ENCODE peak calls at places on chromosomes 3 and 15, in six cellular contexts. L is aorta; G is HFF-Myc; S is stomach; K is CD8-positive, alpha-beta memory T cell; H is foreskin fibroblast. U is an unnamed sample.

GRCh38 chr3:165854696-165855095 is 17.5 kb upstream of the BCHE start:
- DNase-seq in S (no peak), G (no peak), L (no peak), K (no peak), H (no peak), U (peak)

GRCh38 chr15:73867426-73867825 is 5.9 kb upstream of the TBC1D21 start:
- DNase-seq in K (no peak), S (no peak), G (no peak), H (no peak), L (no peak), U (no peak)

GRCh38 chr3:110687138-110687537 is 384.5 kb upstream of the NECTIN3 start:
- DNase-seq in L (no peak), K (no peak), S (no peak), G (no peak), H (no peak), U (no peak)

GRCh38 chr15:22262613-22263020 is 182.3 kb downstream of the OR4M2 start:
- DNase-seq in G (no peak), S (no peak), K (peak), L (peak), H (no peak), U (no peak)

GRCh38 chr3:188573286-188573928 is 419.4 kb downstream of the LPP start:
- DNase-seq in L (no peak), G (no peak), S (no peak), K (no peak), H (no peak), U (no peak)

GRCh38 chr3:53843195-53844177 is 2.7 kb downstream of the CHDH start:
- DNase-seq in H (no peak), S (no peak), K (no peak), G (no peak), L (no peak), U (no peak)

GRCh38 chr3:123385981-123386380 is 62.9 kb downstream of the ADCY5 start:
- DNase-seq in L (peak), S (no peak), H (no peak), K (no peak), G (no peak), U (peak)

GRCh38 chr3:40720863-40721262 is 196.1 kb downstream of the ZNF621 start:
- DNase-seq in K (no peak), H (no peak), L (no peak), G (no peak), S (no peak), U (no peak)

GRCh38 chr15:77826006-77826695 is 193.4 kb upstream of the LINGO1 start:
- DNase-seq in G (no peak), L (no peak), H (no peak), K (no peak), S (no peak), U (no peak)

GRCh38 chr3:32937331-32937730 is 14.1 kb upstream of the CCR4 start:
- DNase-seq in H (no peak), K (no peak), L (no peak), G (no peak), S (no peak), U (peak)

GRCh38 chr3:126678691-126679317 is 23.9 kb upstream of the TXNRD3 start:
- DNase-seq in L (no peak), G (no peak), K (no peak), H (no peak), S (no peak), U (no peak)

GRCh38 chr3:42588625-42589024 is 2.0 kb upstream of the SS18L2 start:
- DNase-seq in K (no peak), G (no peak), L (no peak), H (no peak), S (no peak), U (no peak)

GRCh38 chr3:42590989-42591756 is 513 bp downstream of the SS18L2 start:
- DNase-seq in K (no peak), S (no peak), G (no peak), H (no peak), L (peak), U (no peak)

GRCh38 chr3:42591811-42592210 is 1.2 kb downstream of the SS18L2 start:
- DNase-seq in H (no peak), K (no peak), L (no peak), S (no peak), G (no peak), U (no peak)

GRCh38 chr3:42593635-42594034 is 3.0 kb downstream of the SS18L2 start:
- DNase-seq in L (no peak), H (no peak), G (no peak), S (no peak), K (no peak), U (no peak)

DNA sequence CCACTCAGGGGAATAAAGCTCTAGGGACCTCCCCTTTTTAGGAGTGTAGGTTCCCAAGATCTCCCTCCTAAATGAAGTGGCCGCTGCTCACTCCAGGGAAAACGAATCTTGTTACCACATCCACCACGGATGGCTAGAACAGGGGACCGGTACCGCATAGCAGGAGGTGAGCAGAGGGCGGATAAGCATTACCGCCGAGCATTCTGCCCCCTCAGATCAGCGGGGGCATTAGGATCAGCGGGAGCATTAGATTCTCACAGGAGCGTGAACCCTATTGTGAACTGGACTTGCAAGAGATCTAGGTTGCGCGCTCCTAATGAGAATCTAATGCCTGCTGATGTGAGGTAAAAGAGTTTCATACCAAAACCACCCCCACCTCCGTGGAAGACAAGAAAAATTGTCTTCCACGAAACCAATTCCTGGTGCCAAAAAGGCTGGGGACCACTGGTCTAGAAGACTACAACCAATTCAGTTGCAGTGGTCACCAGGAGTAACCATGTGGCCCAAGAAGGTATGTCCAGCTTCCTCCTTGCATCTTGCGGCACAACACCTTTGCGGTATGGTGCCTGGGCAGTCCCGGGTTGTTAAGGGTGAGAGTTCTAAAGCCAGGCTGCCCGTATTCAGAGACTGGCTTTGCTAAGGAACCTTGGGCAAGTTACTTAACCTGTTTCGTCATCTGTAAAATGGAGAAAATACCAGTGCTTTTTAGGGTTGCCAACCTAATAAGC is 1.1 kb upstream of the SS18L2 start:
- DNase-seq in L (no peak), S (no peak), G (no peak), K (no peak), H (no peak), U (no peak)
- H3K4me3 ChIP-seq in L (no peak), S (peak), G (peak), K (peak), H (no peak), U (peak)

DNA sequence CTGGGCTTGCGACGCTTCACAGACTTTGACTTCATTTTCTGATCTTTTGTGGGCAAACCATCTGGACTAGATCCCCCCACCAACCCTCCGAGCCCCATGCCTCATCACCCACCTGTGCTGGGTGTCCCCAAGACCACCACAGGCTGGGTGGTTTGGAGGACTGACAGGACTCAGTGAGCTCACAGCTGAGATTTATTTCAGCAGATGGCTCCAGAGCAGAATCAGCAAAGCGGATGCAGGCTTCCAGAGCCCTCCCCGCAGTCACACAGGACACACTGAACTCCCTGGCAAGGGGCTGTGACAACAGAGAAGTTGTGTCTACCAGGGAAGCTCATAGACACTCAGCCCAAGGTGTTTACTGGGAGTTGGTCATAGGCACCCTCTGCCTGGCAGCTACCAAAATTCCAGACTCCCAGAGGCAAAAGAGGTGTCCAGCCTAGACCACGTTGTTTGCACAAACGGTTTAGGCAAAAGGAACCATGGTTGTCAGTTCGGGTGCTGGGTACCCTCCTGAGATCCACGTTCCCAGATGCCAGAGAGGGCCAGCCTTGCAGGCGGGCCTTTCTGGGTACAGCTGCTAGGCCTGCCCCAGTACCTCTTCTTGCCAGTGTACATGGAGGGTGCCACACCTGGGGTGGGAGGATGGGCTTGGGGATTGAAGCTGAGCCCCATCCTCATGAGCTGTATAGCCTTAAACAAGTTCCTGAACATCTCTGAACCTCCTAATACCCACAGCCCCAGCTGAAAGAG is 170.3 kb downstream of the NSMCE3 start:
- DNase-seq in G (no peak), H (no peak), S (no peak), L (no peak), K (no peak), U (no peak)
- H3K4me3 ChIP-seq in G (no peak), H (no peak), S (no peak), L (no peak), K (no peak), U (no peak)

GRCh38 chr15:47484119-47484518 is 233.2 kb upstream of the SEMA6D start:
- DNase-seq in G (no peak), L (no peak), K (no peak), S (no peak), H (no peak), U (peak)

GRCh38 chr15:47484997-47485396 is 232.3 kb upstream of the SEMA6D start:
- DNase-seq in G (no peak), K (no peak), H (no peak), S (no peak), L (no peak), U (no peak)

GRCh38 chr15:47485419-47485818 is 231.9 kb upstream of the SEMA6D start:
- DNase-seq in S (no peak), L (no peak), H (no peak), G (no peak), K (no peak), U (no peak)

GRCh38 chr15:47486051-47486450 is 231.3 kb upstream of the SEMA6D start:
- DNase-seq in K (no peak), G (no peak), H (no peak), L (no peak), S (no peak), U (no peak)
- H3K4me3 ChIP-seq in K (no peak), G (no peak), H (no peak), L (no peak), S (no peak), U (no peak)

GRCh38 chr3:157175678-157176077 is 15.7 kb upstream of the CCNL1 start:
- DNase-seq in H (no peak), G (no peak), S (no peak), K (no peak), L (peak), U (peak)
- H3K4me3 ChIP-seq in H (peak), G (peak), S (peak), K (peak), L (peak), U (peak)

GRCh38 chr15:68814596-68814995 is 6.1 kb downstream of the ANP32A start:
- DNase-seq in H (no peak), G (no peak), K (no peak), L (no peak), S (no peak), U (no peak)

GRCh38 chr15:68815598-68815997 is 5.1 kb downstream of the ANP32A start:
- DNase-seq in L (no peak), H (no peak), S (no peak), K (no peak), G (no peak), U (no peak)

GRCh38 chr15:68817304-68818087 is 3.2 kb downstream of the ANP32A start:
- DNase-seq in H (peak), S (peak), L (peak), K (peak), G (no peak), U (peak)

GRCh38 chr15:68816795-68817303 is 3.8 kb downstream of the ANP32A start:
- DNase-seq in G (no peak), L (no peak), S (no peak), K (no peak), H (no peak), U (no peak)

GRCh38 chr15:68816158-68816557 is 4.5 kb downstream of the ANP32A start:
- DNase-seq in H (no peak), L (no peak), K (no peak), G (no peak), S (no peak), U (no peak)
- H3K4me3 ChIP-seq in H (no peak), L (no peak), K (peak), G (peak), S (peak), U (no peak)

GRCh38 chr15:100942656-100943055 is 23.5 kb downstream of the LRRK1 start:
- DNase-seq in K (no peak), H (no peak), L (no peak), G (no peak), S (no peak), U (no peak)

GRCh38 chr15:100940785-100941379 is 21.7 kb downstream of the LRRK1 start:
- DNase-seq in H (no peak), L (no peak), G (no peak), S (no peak), K (no peak), U (peak)

GRCh38 chr15:100943074-100943473 is 23.9 kb downstream of the LRRK1 start:
- DNase-seq in G (no peak), H (no peak), L (no peak), S (no peak), K (no peak), U (no peak)

GRCh38 chr15:100939786-100940185 is 20.6 kb downstream of the LRRK1 start:
- DNase-seq in S (no peak), K (no peak), L (no peak), G (no peak), H (no peak), U (no peak)

DNA sequence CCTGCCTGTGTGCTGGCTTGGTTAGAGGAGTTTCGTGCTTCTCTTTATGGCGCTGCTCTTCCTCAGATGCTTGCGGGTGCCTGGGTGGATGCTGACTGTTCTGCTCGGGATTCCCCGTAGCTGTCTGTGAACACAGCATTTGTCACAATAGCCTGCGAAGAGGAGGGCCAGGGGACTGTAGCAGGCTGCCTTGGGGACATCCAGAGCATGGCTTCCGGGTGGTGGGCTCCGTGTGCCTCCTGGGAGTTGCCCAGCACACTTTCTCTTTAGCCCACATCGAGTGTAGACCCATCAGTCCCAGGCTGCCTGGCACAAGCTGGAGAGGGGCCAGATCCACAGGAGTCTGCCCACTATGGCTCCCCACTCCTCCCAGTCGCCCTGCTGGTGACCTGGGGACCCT is 22.4 kb downstream of the LRRK1 start:
- DNase-seq in H (no peak), S (no peak), G (no peak), K (no peak), L (no peak), U (no peak)
- H3K4me3 ChIP-seq in H (no peak), S (no peak), G (no peak), K (no peak), L (no peak), U (no peak)

U was measured in SJCRH30.